ENCODE peak calls at places on chromosomes 2 and 18, in nine cellular contexts. One of them, this sample, is unnamed.
A peak's percentile ranks its signal among the peaks of the same experiment; 100 is the strongest.

GRCh38 chr2:227862227-227862740 is 9.1 kb upstream of the DAW1 start:
- DNase-seq in ELR: peak; percentile 65
- DNase-seq in bronchial epithelial cell: peak; percentile 71
- DNase-seq in iPS-NIHi11: peak; percentile 48
- DNase-seq in SW 1271: peak; percentile 3
- DNase-seq in effector memory CD4-positive, alpha-beta T cell: no peak
- DNase-seq in fibroblast of pulmonary artery: peak; percentile 89
- DNase-seq in stimulated activated naive CD8-positive, alpha-beta T cell treated with anti-CD3 and anti-CD28 coated beads, Interleukin-15, Interleukin-2, amounts not matched to agents 100 U/mL and 50 U/mL, for 24 hours: peak; percentile 31
- DNase-seq in ecto neural progenitor cell: no peak
- DNase-seq in this sample: peak; percentile 70

GRCh38 chr18:70405051-70405450 is 116.2 kb downstream of the SOCS6 start:
- DNase-seq in ELR: peak; percentile 15
- DNase-seq in bronchial epithelial cell: peak; percentile 28
- DNase-seq in iPS-NIHi11: no peak
- DNase-seq in SW 1271: no peak
- DNase-seq in effector memory CD4-positive, alpha-beta T cell: no peak
- DNase-seq in fibroblast of pulmonary artery: no peak
- DNase-seq in stimulated activated naive CD8-positive, alpha-beta T cell treated with anti-CD3 and anti-CD28 coated beads, Interleukin-15, Interleukin-2, amounts not matched to agents 100 U/mL and 50 U/mL, for 24 hours: no peak
- DNase-seq in ecto neural progenitor cell: no peak
- DNase-seq in this sample: no peak

GRCh38 chr2:197515277-197515797 is 529 bp upstream of the MOB4 start:
- DNase-seq in ELR: no peak
- DNase-seq in bronchial epithelial cell: no peak
- DNase-seq in iPS-NIHi11: no peak
- DNase-seq in SW 1271: no peak
- DNase-seq in effector memory CD4-positive, alpha-beta T cell: no peak
- DNase-seq in fibroblast of pulmonary artery: peak; percentile 46
- DNase-seq in stimulated activated naive CD8-positive, alpha-beta T cell treated with anti-CD3 and anti-CD28 coated beads, Interleukin-15, Interleukin-2, amounts not matched to agents 100 U/mL and 50 U/mL, for 24 hours: no peak
- DNase-seq in ecto neural progenitor cell: no peak
- DNase-seq in this sample: no peak

GRCh38 chr2:36770542-36771287 is 74.2 kb downstream of the VIT start:
- DNase-seq in ELR: peak; percentile 66
- DNase-seq in bronchial epithelial cell: peak; percentile 41
- DNase-seq in iPS-NIHi11: peak; percentile 89
- DNase-seq in SW 1271: peak; percentile 32
- DNase-seq in effector memory CD4-positive, alpha-beta T cell: no peak
- DNase-seq in fibroblast of pulmonary artery: peak; percentile 53
- DNase-seq in stimulated activated naive CD8-positive, alpha-beta T cell treated with anti-CD3 and anti-CD28 coated beads, Interleukin-15, Interleukin-2, amounts not matched to agents 100 U/mL and 50 U/mL, for 24 hours: peak; percentile 58
- DNase-seq in ecto neural progenitor cell: peak; percentile 73
- DNase-seq in this sample: peak; percentile 24

GRCh38 chr2:128260239-128261138 is 58.2 kb downstream of the HS6ST1 start:
- DNase-seq in ELR: peak; percentile 82
- DNase-seq in bronchial epithelial cell: peak; percentile 79
- DNase-seq in iPS-NIHi11: peak; percentile 72
- DNase-seq in SW 1271: no peak
- DNase-seq in effector memory CD4-positive, alpha-beta T cell: no peak
- DNase-seq in fibroblast of pulmonary artery: peak; percentile 87
- DNase-seq in stimulated activated naive CD8-positive, alpha-beta T cell treated with anti-CD3 and anti-CD28 coated beads, Interleukin-15, Interleukin-2, amounts not matched to agents 100 U/mL and 50 U/mL, for 24 hours: no peak
- DNase-seq in ecto neural progenitor cell: peak; percentile 83
- DNase-seq in this sample: peak; percentile 95

GRCh38 chr2:138452324-138452723 is 49.2 kb upstream of the SPOPL start:
- DNase-seq in ELR: no peak
- DNase-seq in bronchial epithelial cell: no peak
- DNase-seq in iPS-NIHi11: no peak
- DNase-seq in SW 1271: no peak
- DNase-seq in effector memory CD4-positive, alpha-beta T cell: no peak
- DNase-seq in fibroblast of pulmonary artery: no peak
- DNase-seq in stimulated activated naive CD8-positive, alpha-beta T cell treated with anti-CD3 and anti-CD28 coated beads, Interleukin-15, Interleukin-2, amounts not matched to agents 100 U/mL and 50 U/mL, for 24 hours: no peak
- DNase-seq in ecto neural progenitor cell: no peak
- DNase-seq in this sample: no peak

GRCh38 chr2:237154050-237154638 is 68.5 kb downstream of the COPS8 start:
- DNase-seq in ELR: peak; percentile 78
- DNase-seq in bronchial epithelial cell: peak; percentile 40
- DNase-seq in iPS-NIHi11: peak; percentile 70
- DNase-seq in SW 1271: peak; percentile 10
- DNase-seq in effector memory CD4-positive, alpha-beta T cell: peak; percentile 11
- DNase-seq in fibroblast of pulmonary artery: peak; percentile 74
- DNase-seq in stimulated activated naive CD8-positive, alpha-beta T cell treated with anti-CD3 and anti-CD28 coated beads, Interleukin-15, Interleukin-2, amounts not matched to agents 100 U/mL and 50 U/mL, for 24 hours: peak; percentile 65
- DNase-seq in ecto neural progenitor cell: no peak
- DNase-seq in this sample: peak; percentile 75

GRCh38 chr18:21815101-21815500 is 74.5 kb downstream of the MIB1 start:
- DNase-seq in ELR: no peak
- DNase-seq in bronchial epithelial cell: no peak
- DNase-seq in iPS-NIHi11: no peak
- DNase-seq in SW 1271: no peak
- DNase-seq in effector memory CD4-positive, alpha-beta T cell: no peak
- DNase-seq in fibroblast of pulmonary artery: no peak
- DNase-seq in stimulated activated naive CD8-positive, alpha-beta T cell treated with anti-CD3 and anti-CD28 coated beads, Interleukin-15, Interleukin-2, amounts not matched to agents 100 U/mL and 50 U/mL, for 24 hours: no peak
- DNase-seq in ecto neural progenitor cell: no peak
- DNase-seq in this sample: no peak

GRCh38 chr2:18788590-18788989 is 199.2 kb upstream of the NT5C1B start:
- DNase-seq in ELR: no peak
- DNase-seq in bronchial epithelial cell: no peak
- DNase-seq in iPS-NIHi11: no peak
- DNase-seq in SW 1271: no peak
- DNase-seq in effector memory CD4-positive, alpha-beta T cell: no peak
- DNase-seq in fibroblast of pulmonary artery: peak; percentile 77
- DNase-seq in stimulated activated naive CD8-positive, alpha-beta T cell treated with anti-CD3 and anti-CD28 coated beads, Interleukin-15, Interleukin-2, amounts not matched to agents 100 U/mL and 50 U/mL, for 24 hours: no peak
- DNase-seq in ecto neural progenitor cell: no peak
- DNase-seq in this sample: peak; percentile 81